ENCODE peak calls at places on chromosomes 12 and 14, in seven cellular contexts. X, O, P, M, V, W and G are unnamed samples. For H3K4me1, the result is how much of the 10 kb centered on the place peaks cover.

GRCh38 chr14:96039633-96040311 is 610 bp downstream of the C14orf132 start:
- DNase-seq in X (no peak), O (peak), P (no peak), M (no peak), V (peak), W (peak), G (no peak)

GRCh38 chr14:91548145-91548544 is 38.0 kb upstream of the PPP4R3A start:
- DNase-seq in X (no peak), O (no peak), P (no peak), M (no peak), V (no peak), W (no peak), G (no peak)

GRCh38 chr14:93912785-93913184 is 14.4 kb upstream of the FAM181A start:
- DNase-seq in X (no peak), O (no peak), P (no peak), M (no peak), V (peak), W (no peak), G (no peak)

GRCh38 chr12:130792926-130793849 is 45.9 kb downstream of the STX2 start:
- DNase-seq in X (no peak), O (no peak), P (no peak), M (no peak), V (no peak), W (no peak), G (no peak)

GRCh38 chr12:45475594-45475993 is 253.9 kb upstream of the ARID2 start:
- DNase-seq in X (no peak), O (no peak), P (no peak), M (no peak), V (no peak), W (no peak), G (no peak)

GRCh38 chr12:121799175-121799841 is 4.5 kb upstream of the SETD1B start:
- DNase-seq in X (peak), O (peak), P (peak), M (peak), V (peak), W (peak), G (peak)

GRCh38 chr12:25546318-25546717 is 6.8 kb downstream of the LMNTD1 start:
- DNase-seq in X (no peak), O (peak), P (no peak), M (no peak), V (peak), W (no peak), G (no peak)

GRCh38 chr12:132052191-132052932 is 91.8 kb downstream of the DDX51 start:
- DNase-seq in X (no peak), O (no peak), P (no peak), M (no peak), V (no peak), W (no peak), G (no peak)

GRCh38 chr12:126663304-126664094 is 1598.3 kb downstream of the AACS start:
- DNase-seq in X (no peak), O (no peak), P (no peak), M (peak), V (peak), W (no peak), G (peak)

GRCh38 chr14:80988742-80989429 is 33.5 kb downstream of the TSHR start:
- DNase-seq in X (no peak), O (peak), P (no peak), M (peak), V (peak), W (no peak), G (no peak)

GRCh38 chr12:82774666-82775065 is 88.0 kb downstream of the TMTC2 start:
- DNase-seq in X (no peak), O (peak), P (no peak), M (no peak), V (no peak), W (no peak), G (no peak)

DNA sequence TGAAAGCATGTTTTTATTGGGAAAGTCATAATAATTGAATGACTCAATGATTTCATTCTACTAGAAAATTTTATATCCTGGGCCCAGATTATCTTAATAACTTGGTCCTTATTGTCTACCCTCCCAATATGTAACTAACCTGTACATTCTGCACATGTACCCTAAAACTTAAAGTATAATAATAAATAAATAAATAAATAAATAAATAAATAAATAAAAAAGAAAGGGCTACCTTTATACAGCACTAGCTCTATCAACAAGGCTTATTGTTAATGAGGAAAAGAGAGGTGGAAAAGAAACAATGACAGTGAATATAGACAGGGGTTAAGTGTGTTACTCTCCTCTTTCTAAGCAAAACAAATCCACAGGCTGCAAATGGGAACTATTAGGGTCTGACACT is 83.6 kb downstream of the GRIN2B start:
- DNase-seq in X (no peak), O (no peak), P (no peak), M (no peak), V (no peak), W (no peak), G (no peak)
- H3K4me1 ChIP-seq in X (under half), O (under half), P (under half), M (under half), V (under half), W (under half), G (under half)

GRCh38 chr12:54438506-54438905 is 19.4 kb upstream of the ITGA5 start:
- DNase-seq in X (no peak), O (no peak), P (no peak), M (no peak), V (no peak), W (no peak), G (no peak)
- H3K27ac ChIP-seq in X (no peak), O (no peak), P (no peak), M (no peak), V (no peak), W (no peak), G (no peak)

DNA sequence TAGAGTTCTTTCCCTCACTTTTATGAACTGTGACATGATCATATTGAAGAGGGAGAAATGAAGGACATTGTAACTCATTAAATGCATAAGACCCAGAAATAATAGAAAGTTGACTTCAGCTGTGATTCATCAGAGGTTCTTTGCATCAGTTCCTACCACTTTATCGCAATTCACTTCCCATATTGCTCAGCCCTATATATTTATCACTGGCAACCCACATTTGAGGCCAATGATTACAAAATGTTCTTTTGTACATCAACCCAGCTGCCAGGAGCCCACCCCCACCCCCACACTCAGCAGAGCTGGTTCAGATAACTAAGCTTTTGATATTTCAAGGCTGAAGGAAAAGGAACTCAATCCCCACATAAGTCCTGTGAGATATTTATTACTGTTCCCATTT is 51.2 kb upstream of the TMPO start:
- DNase-seq in X (no peak), O (peak), P (no peak), M (peak), V (peak), W (peak), G (no peak)
- H3K4me3 ChIP-seq in X (no peak), O (no peak), P (no peak), M (no peak), V (no peak), W (no peak), G (no peak)

DNA sequence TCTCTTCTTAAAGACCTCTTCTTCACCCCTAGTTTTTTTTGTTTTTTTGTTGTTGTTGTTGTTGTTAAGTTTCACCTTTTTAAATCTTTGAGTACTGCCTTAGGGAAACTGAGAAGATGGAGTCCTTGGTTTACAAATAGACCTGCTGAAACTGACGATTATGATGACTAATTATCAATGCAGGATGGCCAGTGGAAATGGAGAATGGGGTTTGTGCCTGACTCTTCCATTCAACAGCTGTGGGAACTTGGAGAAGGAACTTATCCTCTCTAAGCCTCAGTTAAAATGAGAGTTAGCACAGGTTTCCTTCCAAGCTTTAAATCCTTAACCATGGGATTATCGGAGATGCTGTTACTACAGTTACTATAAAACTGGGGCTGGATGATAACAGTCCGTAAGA is 66.7 kb upstream of the PNMA1 start:
- DNase-seq in X (no peak), O (no peak), P (no peak), M (no peak), V (no peak), W (no peak), G (no peak)
- H3K4me1 ChIP-seq in X (under half), O (under half), P (half or more), M (under half), V (under half), W (half or more), G (under half)